ENCODE peak calls at places on chromosomes 4 and X, in six cellular contexts. L, S, I, B, M and W are unnamed samples. For H3K4me1, the result is how much of the 10 kb centered on the place peaks cover.

GRCh38 chrX:135531813-135532212 is 11.4 kb downstream of the INTS6L start:
- DNase-seq in I (no peak), S (no peak), M (no peak), L (no peak), B (no peak), W (no peak)

GRCh38 chr4:5051210-5051691 is at the start of gene STK32B:
- DNase-seq in S (peak), I (no peak), L (peak), B (no peak), M (peak), W (no peak)

GRCh38 chr4:159024266-159024665 is 78.6 kb upstream of the RAPGEF2 start:
- DNase-seq in M (peak), L (no peak), S (no peak), B (no peak), I (no peak), W (no peak)

GRCh38 chr4:961651-962230 is 11.6 kb downstream of the DGKQ start:
- DNase-seq in I (no peak), M (peak), L (peak), B (no peak), S (no peak), W (no peak)

GRCh38 chrX:85244411-85245210 is 820 bp downstream of the ZNF711 start:
- DNase-seq in L (no peak), M (peak), B (no peak), S (peak), I (no peak), W (no peak)

GRCh38 chrX:82320554-82320953 is 1118.7 kb downstream of the SH3BGRL start:
- DNase-seq in I (no peak), S (no peak), L (no peak), B (no peak), M (no peak), W (no peak)

GRCh38 chr4:117134386-117134785 is 49.0 kb upstream of the TRAM1L1 start:
- DNase-seq in B (peak), L (no peak), M (peak), S (peak), I (no peak), W (no peak)

GRCh38 chrX:100895365-100896075 is 21.4 kb upstream of the NOX1 start:
- DNase-seq in S (peak), L (peak), I (peak), B (peak), M (peak), W (no peak)

GRCh38 chrX:24023972-24024664 is 2.9 kb downstream of the KLHL15 start:
- DNase-seq in L (no peak), B (no peak), M (no peak), I (peak), S (peak), W (no peak)

GRCh38 chrX:29024813-29025342 is 437.6 kb downstream of the IL1RAPL1 start:
- DNase-seq in M (no peak), B (no peak), S (peak), I (no peak), L (no peak), W (no peak)

GRCh38 chr4:121479801-121480200 is 99.0 kb upstream of the QRFPR start:
- DNase-seq in M (no peak), L (no peak), B (peak), S (no peak), I (no peak), W (no peak)

GRCh38 chr4:86015412-86016350 is 344.2 kb downstream of the MAPK10 start:
- DNase-seq in L (no peak), I (no peak), S (no peak), M (no peak), B (no peak), W (no peak)

GRCh38 chr4:25914670-25915358 is 794 bp downstream of the SMIM20 start:
- DNase-seq in S (no peak), B (no peak), M (no peak), I (no peak), L (no peak), W (no peak)
- H3K4me1 ChIP-seq in S (under half), B (under half), M (under half), I (under half), L (under half), W (under half)

DNA sequence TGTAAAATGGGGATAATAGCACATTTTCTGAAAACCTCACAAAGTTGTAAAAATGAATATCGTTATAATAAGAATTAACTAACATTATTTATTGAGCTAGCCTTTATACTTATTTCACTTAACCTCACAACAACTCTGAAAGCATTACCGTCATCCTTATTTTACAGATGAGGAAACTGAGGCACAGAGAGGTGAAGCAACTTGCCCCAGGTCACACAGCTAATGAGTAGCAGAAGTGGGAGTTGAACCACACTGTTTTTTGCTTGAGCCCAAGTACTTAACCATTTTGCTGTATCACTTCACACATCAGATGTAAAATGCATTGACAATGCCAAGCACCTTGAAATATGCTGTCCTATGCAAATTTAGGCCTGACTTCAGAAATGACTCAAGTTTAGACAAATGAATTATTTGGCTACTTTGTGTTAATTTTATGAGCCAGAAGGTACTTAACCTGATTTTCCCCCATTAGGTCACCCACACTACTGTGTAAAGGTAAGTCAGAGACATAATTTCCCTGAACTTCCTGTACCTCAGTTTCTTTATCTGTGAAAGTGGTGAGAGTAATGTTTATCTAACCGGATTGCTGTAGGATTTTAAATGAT is 23.1 kb downstream of the CD40LG start:
- DNase-seq in B (no peak), M (no peak), I (no peak), S (no peak), L (no peak), W (no peak)
- H3K27ac ChIP-seq in B (no peak), M (no peak), I (no peak), S (no peak), L (no peak), W (no peak)

GRCh38 chrX:40539214-40540142 is 41.3 kb upstream of the ATP6AP2 start:
- DNase-seq in L (peak), M (peak), B (no peak), I (peak), S (peak), W (peak)
- TF ChIP-seq CTCF in L (no peak), M (peak), B (peak), I (peak), S (no peak), W (no peak)

GRCh38 chr4:153116101-153116680 is 88.1 kb upstream of the TRIM2 start:
- DNase-seq in S (no peak), M (no peak), I (no peak), L (no peak), B (no peak), W (no peak)

GRCh38 chr4:153117554-153117953 is 86.7 kb upstream of the TRIM2 start:
- DNase-seq in M (no peak), S (no peak), I (no peak), L (no peak), B (no peak), W (no peak)

GRCh38 chr4:153114771-153115321 is 89.4 kb upstream of the TRIM2 start:
- DNase-seq in S (peak), B (peak), L (no peak), M (no peak), I (no peak), W (no peak)

GRCh38 chr4:153115322-153116100 is 88.7 kb upstream of the TRIM2 start:
- DNase-seq in S (peak), M (no peak), I (no peak), B (peak), L (peak), W (peak)

GRCh38 chr4:153116801-153117200 is 87.4 kb upstream of the TRIM2 start:
- DNase-seq in B (no peak), M (no peak), L (no peak), S (no peak), I (no peak), W (no peak)
- H3K4me1 ChIP-seq in B (under half), M (under half), L (under half), S (under half), I (under half), W (under half)

DNA sequence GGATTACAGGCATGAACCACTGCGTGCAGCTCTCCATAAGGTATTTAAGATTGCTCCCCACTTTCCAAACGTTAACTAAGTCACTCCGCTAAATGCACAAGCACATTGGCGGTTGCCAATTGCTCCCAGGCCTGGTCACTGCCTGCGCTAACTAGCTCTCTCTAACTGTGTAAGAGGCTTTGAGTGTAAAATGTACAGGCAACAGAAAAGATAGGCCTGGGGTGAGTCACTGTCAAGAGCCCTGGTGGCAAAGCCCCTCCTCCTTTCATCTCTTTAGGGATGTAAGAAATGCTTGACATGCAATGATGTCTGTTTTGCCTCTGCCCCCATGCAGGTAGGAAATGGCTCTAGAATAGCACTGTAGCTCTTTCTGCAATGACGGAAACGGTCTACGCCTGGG is 329.7 kb upstream of the GATB start:
- DNase-seq in B (no peak), L (no peak), S (peak), I (no peak), M (peak), W (no peak)
- H3K27ac ChIP-seq in B (no peak), L (no peak), S (no peak), I (no peak), M (no peak), W (peak)

DNA sequence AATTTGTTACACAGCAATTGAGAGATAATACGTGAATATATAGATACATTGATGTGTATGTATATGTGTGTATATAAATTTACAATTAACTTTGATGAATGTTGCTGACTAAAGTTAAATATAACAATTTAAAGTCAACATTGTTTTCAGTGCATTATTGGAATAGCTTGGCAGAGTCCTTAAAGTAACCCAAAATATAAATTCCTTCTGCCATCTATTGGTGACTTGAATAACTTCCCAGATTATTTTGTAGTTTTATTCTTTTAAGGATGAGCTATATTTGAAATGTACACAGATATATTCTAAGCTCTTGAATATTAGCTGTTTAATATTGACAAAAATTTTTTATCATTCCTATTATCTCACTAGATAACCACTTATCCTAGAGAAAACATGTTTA is 298.2 kb upstream of the FSTL5 start:
- DNase-seq in L (no peak), M (no peak), S (no peak), B (peak), I (no peak), W (no peak)
- TF ChIP-seq CTCF in L (no peak), M (peak), S (no peak), B (no peak), I (peak), W (no peak)

GRCh38 chr4:59127748-59128147 is 2017.6 kb upstream of the IGFBP7 start:
- DNase-seq in B (no peak), I (no peak), L (no peak), S (no peak), M (no peak), W (no peak)
- H3K4me1 ChIP-seq in B (under half), I (under half), L (under half), S (under half), M (under half), W (under half)

GRCh38 chr4:2484169-2484568 is 15.3 kb downstream of the RNF4 start:
- DNase-seq in M (no peak), I (no peak), B (no peak), S (no peak), L (no peak), W (no peak)

GRCh38 chr4:2482693-2483092 is 13.8 kb downstream of the RNF4 start:
- DNase-seq in M (no peak), I (peak), S (peak), B (no peak), L (no peak), W (no peak)

GRCh38 chr4:2483237-2483636 is 14.3 kb downstream of the RNF4 start:
- DNase-seq in S (no peak), L (no peak), I (no peak), B (no peak), M (no peak), W (no peak)

GRCh38 chr4:2480649-2481048 is 11.7 kb downstream of the RNF4 start:
- DNase-seq in L (no peak), S (no peak), M (no peak), I (no peak), B (no peak), W (no peak)

DNA sequence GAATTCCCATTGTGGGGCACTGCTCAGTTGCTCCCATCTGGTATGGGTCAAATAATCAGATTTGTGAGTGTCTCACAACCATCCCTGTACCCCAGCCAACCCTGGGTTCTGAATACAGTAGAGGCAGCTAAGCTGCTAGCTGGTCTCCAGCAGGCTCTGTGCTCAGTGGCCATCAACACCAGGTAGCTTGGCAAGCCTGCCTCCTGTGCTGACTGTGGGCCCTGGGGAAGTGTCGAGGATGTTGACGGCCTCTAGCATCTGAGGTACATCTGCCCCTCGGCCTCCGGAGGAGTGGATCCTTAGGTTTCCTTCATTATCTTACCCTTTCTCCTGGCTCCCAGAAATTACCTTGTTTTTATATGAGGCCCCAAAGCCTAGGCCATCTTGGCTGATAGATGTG is 13.3 kb downstream of the RNF4 start:
- DNase-seq in M (no peak), B (no peak), S (no peak), I (no peak), L (no peak), W (no peak)
- H3K27ac ChIP-seq in M (no peak), B (no peak), S (no peak), I (no peak), L (peak), W (peak)